ENCODE peak calls at places on chromosome 5, in ten cellular contexts. One of them, this sample, is unnamed.

GRCh38 chr5:41087461-41087860 is 16.3 kb upstream of the MROH2B start:
- DNase-seq in progenitor cell of endocrine pancreas: no peak
- DNase-seq in heart left ventricle: no peak
- DNase-seq in psoas muscle: no peak
- DNase-seq in lower lobe of right lung: no peak
- DNase-seq in OCI-LY7: no peak
- DNase-seq in A549: no peak
- DNase-seq in tibial nerve: no peak
- DNase-seq in heart right ventricle: no peak
- DNase-seq in GM13976: no peak
- DNase-seq in this sample: no peak

GRCh38 chr5:54844905-54845566 is 140.4 kb downstream of the ESM1 start:
- DNase-seq in progenitor cell of endocrine pancreas: no peak
- DNase-seq in A549: peak; percentile 35
- DNase-seq in lower lobe of right lung: no peak
- DNase-seq in heart right ventricle: no peak
- DNase-seq in tibial nerve: no peak
- DNase-seq in OCI-LY7: peak; percentile 70
- DNase-seq in heart left ventricle: no peak
- DNase-seq in psoas muscle: no peak
- DNase-seq in GM13976: no peak
- DNase-seq in this sample: peak; percentile 47

GRCh38 chr5:138241688-138242547 is 28.8 kb upstream of the CDC23 start:
- DNase-seq in lower lobe of right lung: peak; percentile 47
- DNase-seq in tibial nerve: peak; percentile 9
- DNase-seq in psoas muscle: peak; percentile 22
- DNase-seq in GM13976: peak; percentile 49
- DNase-seq in OCI-LY7: no peak
- DNase-seq in heart left ventricle: peak; percentile 29
- DNase-seq in A549: no peak
- DNase-seq in heart right ventricle: peak; percentile 10
- DNase-seq in progenitor cell of endocrine pancreas: peak; percentile 34
- DNase-seq in this sample: no peak

GRCh38 chr5:65151632-65152031 is 330.1 kb downstream of the ADAMTS6 start:
- DNase-seq in OCI-LY7: no peak
- DNase-seq in lower lobe of right lung: no peak
- DNase-seq in GM13976: no peak
- DNase-seq in tibial nerve: peak; percentile 20
- DNase-seq in heart left ventricle: no peak
- DNase-seq in A549: peak; percentile 23
- DNase-seq in progenitor cell of endocrine pancreas: no peak
- DNase-seq in heart right ventricle: no peak
- DNase-seq in psoas muscle: no peak
- DNase-seq in this sample: no peak

GRCh38 chr5:176608937-176609723 is 826 bp downstream of the GPRIN1 start:
- DNase-seq in heart right ventricle: no peak
- DNase-seq in lower lobe of right lung: no peak
- DNase-seq in A549: no peak
- DNase-seq in progenitor cell of endocrine pancreas: no peak
- DNase-seq in psoas muscle: no peak
- DNase-seq in OCI-LY7: peak; percentile 43
- DNase-seq in heart left ventricle: no peak
- DNase-seq in tibial nerve: no peak
- DNase-seq in GM13976: no peak
- DNase-seq in this sample: no peak

GRCh38 chr5:96997265-96997859 is 61.5 kb downstream of the LNPEP start:
- DNase-seq in A549: peak; percentile 64
- DNase-seq in progenitor cell of endocrine pancreas: no peak
- DNase-seq in heart left ventricle: no peak
- DNase-seq in GM13976: peak; percentile 25
- DNase-seq in tibial nerve: peak; percentile 16
- DNase-seq in heart right ventricle: peak; percentile 13
- DNase-seq in psoas muscle: no peak
- DNase-seq in lower lobe of right lung: no peak
- DNase-seq in OCI-LY7: peak; percentile 70
- DNase-seq in this sample: peak; percentile 50

GRCh38 chr5:175718401-175719108 is 60.7 kb downstream of the HRH2 start:
- DNase-seq in A549: peak; percentile 42
- DNase-seq in progenitor cell of endocrine pancreas: no peak
- DNase-seq in heart right ventricle: peak; percentile 40
- DNase-seq in heart left ventricle: peak; percentile 49
- DNase-seq in GM13976: no peak
- DNase-seq in OCI-LY7: peak; percentile 27
- DNase-seq in psoas muscle: peak; percentile 49
- DNase-seq in lower lobe of right lung: peak; percentile 75
- DNase-seq in tibial nerve: peak; percentile 48
- DNase-seq in this sample: peak; percentile 55

GRCh38 chr5:136053336-136054121 is 24.7 kb downstream of the TGFBI start:
- DNase-seq in progenitor cell of endocrine pancreas: no peak
- DNase-seq in OCI-LY7: no peak
- DNase-seq in lower lobe of right lung: no peak
- DNase-seq in A549: peak; percentile 95
- DNase-seq in psoas muscle: peak; percentile 60
- DNase-seq in heart left ventricle: no peak
- DNase-seq in tibial nerve: peak; percentile 44
- DNase-seq in GM13976: no peak
- DNase-seq in heart right ventricle: no peak
- DNase-seq in this sample: peak; percentile 98

GRCh38 chr5:112848116-112848811 is 12.8 kb upstream of the SRP19 start:
- DNase-seq in OCI-LY7: peak; percentile 79
- DNase-seq in lower lobe of right lung: no peak
- DNase-seq in GM13976: peak; percentile 51
- DNase-seq in progenitor cell of endocrine pancreas: no peak
- DNase-seq in psoas muscle: no peak
- DNase-seq in A549: peak; percentile 71
- DNase-seq in heart left ventricle: no peak
- DNase-seq in tibial nerve: peak; percentile 15
- DNase-seq in heart right ventricle: peak; percentile 8
- DNase-seq in this sample: peak; percentile 80

GRCh38 chr5:56668996-56669395 is 146.4 kb upstream of the MAP3K1 start:
- DNase-seq in A549: no peak
- DNase-seq in heart right ventricle: no peak
- DNase-seq in lower lobe of right lung: no peak
- DNase-seq in heart left ventricle: no peak
- DNase-seq in GM13976: no peak
- DNase-seq in tibial nerve: no peak
- DNase-seq in progenitor cell of endocrine pancreas: no peak
- DNase-seq in OCI-LY7: peak; percentile 27
- DNase-seq in psoas muscle: no peak
- DNase-seq in this sample: no peak

GRCh38 chr5:112063191-112063590 is 306.2 kb upstream of the NREP start:
- DNase-seq in GM13976: no peak
- DNase-seq in heart left ventricle: no peak
- DNase-seq in lower lobe of right lung: no peak
- DNase-seq in A549: no peak
- DNase-seq in heart right ventricle: no peak
- DNase-seq in tibial nerve: no peak
- DNase-seq in psoas muscle: no peak
- DNase-seq in OCI-LY7: no peak
- DNase-seq in progenitor cell of endocrine pancreas: no peak
- DNase-seq in this sample: no peak

GRCh38 chr5:76283670-76284069 is 119.4 kb upstream of the IQGAP2 start:
- DNase-seq in heart left ventricle: no peak
- DNase-seq in progenitor cell of endocrine pancreas: no peak
- DNase-seq in psoas muscle: no peak
- DNase-seq in A549: no peak
- DNase-seq in tibial nerve: no peak
- DNase-seq in OCI-LY7: no peak
- DNase-seq in heart right ventricle: no peak
- DNase-seq in GM13976: no peak
- DNase-seq in lower lobe of right lung: no peak
- DNase-seq in this sample: peak; percentile 66

GRCh38 chr5:8686707-8687106 is 817.8 kb downstream of the MTRR start:
- DNase-seq in lower lobe of right lung: no peak
- DNase-seq in heart left ventricle: no peak
- DNase-seq in OCI-LY7: no peak
- DNase-seq in A549: no peak
- DNase-seq in tibial nerve: no peak
- DNase-seq in GM13976: no peak
- DNase-seq in heart right ventricle: no peak
- DNase-seq in progenitor cell of endocrine pancreas: no peak
- DNase-seq in psoas muscle: no peak
- DNase-seq in this sample: no peak

GRCh38 chr5:137486707-137487106 is 12.4 kb downstream of the SPOCK1 start:
- DNase-seq in GM13976: no peak
- DNase-seq in heart right ventricle: no peak
- DNase-seq in lower lobe of right lung: no peak
- DNase-seq in progenitor cell of endocrine pancreas: no peak
- DNase-seq in OCI-LY7: no peak
- DNase-seq in tibial nerve: no peak
- DNase-seq in heart left ventricle: no peak
- DNase-seq in A549: peak; percentile 30
- DNase-seq in psoas muscle: peak; percentile 53
- DNase-seq in this sample: peak; percentile 37

GRCh38 chr5:147101654-147102053 is 133.2 kb upstream of the STK32A start:
- DNase-seq in heart right ventricle: no peak
- DNase-seq in GM13976: no peak
- DNase-seq in psoas muscle: no peak
- DNase-seq in OCI-LY7: no peak
- DNase-seq in tibial nerve: no peak
- DNase-seq in progenitor cell of endocrine pancreas: no peak
- DNase-seq in lower lobe of right lung: no peak
- DNase-seq in A549: no peak
- DNase-seq in heart left ventricle: no peak
- DNase-seq in this sample: peak; percentile 39

GRCh38 chr5:147095740-147096139 is 139.1 kb upstream of the STK32A start:
- DNase-seq in GM13976: no peak
- DNase-seq in progenitor cell of endocrine pancreas: no peak
- DNase-seq in lower lobe of right lung: no peak
- DNase-seq in psoas muscle: no peak
- DNase-seq in heart right ventricle: no peak
- DNase-seq in OCI-LY7: no peak
- DNase-seq in A549: no peak
- DNase-seq in tibial nerve: no peak
- DNase-seq in heart left ventricle: no peak
- DNase-seq in this sample: no peak

GRCh38 chr5:147093138-147093537 is 141.7 kb upstream of the STK32A start:
- DNase-seq in GM13976: no peak
- DNase-seq in progenitor cell of endocrine pancreas: no peak
- DNase-seq in heart left ventricle: no peak
- DNase-seq in A549: no peak
- DNase-seq in heart right ventricle: no peak
- DNase-seq in psoas muscle: no peak
- DNase-seq in tibial nerve: no peak
- DNase-seq in lower lobe of right lung: no peak
- DNase-seq in OCI-LY7: no peak
- DNase-seq in this sample: peak; percentile 88

GRCh38 chr5:147098233-147098790 is 136.5 kb upstream of the STK32A start:
- DNase-seq in heart left ventricle: peak; percentile 18
- DNase-seq in heart right ventricle: peak; percentile 41
- DNase-seq in A549: peak; percentile 37
- DNase-seq in lower lobe of right lung: no peak
- DNase-seq in psoas muscle: no peak
- DNase-seq in GM13976: peak; percentile 15
- DNase-seq in tibial nerve: peak; percentile 31
- DNase-seq in progenitor cell of endocrine pancreas: no peak
- DNase-seq in OCI-LY7: peak; percentile 40
- DNase-seq in this sample: peak; percentile 69
- TF ChIP-seq CTCF in heart left ventricle: peak; percentile 32
- TF ChIP-seq CTCF in heart right ventricle: peak; percentile 46
- TF ChIP-seq CTCF in A549: no peak
- TF ChIP-seq CTCF in lower lobe of right lung: peak; percentile 44
- TF ChIP-seq CTCF in psoas muscle: peak; percentile 33
- TF ChIP-seq CTCF in GM13976: peak; percentile 8
- TF ChIP-seq CTCF in tibial nerve: peak; percentile 18
- TF ChIP-seq CTCF in progenitor cell of endocrine pancreas: peak; percentile 62
- TF ChIP-seq CTCF in OCI-LY7: peak; percentile 78
- TF ChIP-seq CTCF in this sample: peak; percentile 61

GRCh38 chr5:109468737-109469420 is 59.1 kb upstream of the PJA2 start:
- DNase-seq in lower lobe of right lung: peak; percentile 96
- DNase-seq in GM13976: peak; percentile 65
- DNase-seq in heart right ventricle: peak; percentile 98
- DNase-seq in progenitor cell of endocrine pancreas: peak; percentile 47
- DNase-seq in heart left ventricle: peak; percentile 97
- DNase-seq in A549: peak; percentile 88
- DNase-seq in psoas muscle: peak; percentile 92
- DNase-seq in tibial nerve: peak; percentile 99
- DNase-seq in OCI-LY7: peak; percentile 91
- DNase-seq in this sample: peak; percentile 96
- TF ChIP-seq CTCF in lower lobe of right lung: peak; percentile 78
- TF ChIP-seq CTCF in GM13976: peak; percentile 61
- TF ChIP-seq CTCF in heart right ventricle: peak; percentile 77
- TF ChIP-seq CTCF in progenitor cell of endocrine pancreas: peak; percentile 66
- TF ChIP-seq CTCF in heart left ventricle: peak; percentile 82
- TF ChIP-seq CTCF in A549: peak; percentile 79
- TF ChIP-seq CTCF in psoas muscle: peak; percentile 82
- TF ChIP-seq CTCF in tibial nerve: peak; percentile 76
- TF ChIP-seq CTCF in OCI-LY7: peak; percentile 88
- TF ChIP-seq CTCF in this sample: peak; percentile 63

GRCh38 chr5:13511442-13511841 is 433.0 kb downstream of the DNAH5 start:
- DNase-seq in tibial nerve: no peak
- DNase-seq in heart left ventricle: no peak
- DNase-seq in psoas muscle: no peak
- DNase-seq in GM13976: no peak
- DNase-seq in progenitor cell of endocrine pancreas: no peak
- DNase-seq in lower lobe of right lung: no peak
- DNase-seq in heart right ventricle: no peak
- DNase-seq in OCI-LY7: no peak
- DNase-seq in A549: no peak
- DNase-seq in this sample: no peak
- TF ChIP-seq CTCF in tibial nerve: no peak
- TF ChIP-seq CTCF in heart left ventricle: no peak
- TF ChIP-seq CTCF in psoas muscle: no peak
- TF ChIP-seq CTCF in GM13976: no peak
- TF ChIP-seq CTCF in progenitor cell of endocrine pancreas: no peak
- TF ChIP-seq CTCF in lower lobe of right lung: no peak
- TF ChIP-seq CTCF in heart right ventricle: no peak
- TF ChIP-seq CTCF in OCI-LY7: no peak
- TF ChIP-seq CTCF in A549: no peak
- TF ChIP-seq CTCF in this sample: no peak

DNA sequence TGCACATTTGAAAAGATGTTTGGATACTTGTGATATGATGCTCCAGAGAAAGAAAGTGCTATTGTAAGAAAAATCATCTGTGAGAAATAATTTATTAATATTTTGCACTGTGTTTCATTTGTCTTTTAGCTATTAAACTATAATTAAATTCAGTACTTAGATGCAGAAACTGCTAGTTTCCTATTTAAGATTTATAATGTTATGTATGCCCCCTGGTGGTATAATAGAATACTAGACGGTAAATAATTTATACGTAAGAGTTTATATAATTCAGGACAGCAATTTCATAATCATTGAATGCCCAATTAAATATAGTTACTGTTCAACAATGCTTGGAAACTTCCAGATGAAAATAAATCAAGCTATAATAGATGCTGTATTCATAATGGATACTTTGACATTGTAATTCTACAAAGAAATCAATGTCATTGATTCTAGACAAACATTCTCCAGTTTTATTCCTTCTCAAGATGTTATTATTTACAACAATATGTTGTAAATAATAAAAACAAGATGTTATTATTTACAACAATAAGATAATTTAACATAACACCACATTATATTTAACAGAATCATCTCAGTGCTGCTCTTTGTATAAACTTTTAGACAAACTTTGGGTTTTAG is 101.0 kb downstream of the TMEM232 start:
- DNase-seq in progenitor cell of endocrine pancreas: no peak
- DNase-seq in lower lobe of right lung: no peak
- DNase-seq in heart right ventricle: no peak
- DNase-seq in psoas muscle: no peak
- DNase-seq in heart left ventricle: no peak
- DNase-seq in A549: peak; percentile 20
- DNase-seq in OCI-LY7: peak; percentile 56
- DNase-seq in tibial nerve: no peak
- DNase-seq in GM13976: peak; percentile 4
- DNase-seq in this sample: peak; percentile 36
- TF ChIP-seq CTCF in progenitor cell of endocrine pancreas: peak; percentile 72
- TF ChIP-seq CTCF in lower lobe of right lung: peak; percentile 45
- TF ChIP-seq CTCF in heart right ventricle: peak; percentile 55
- TF ChIP-seq CTCF in psoas muscle: peak; percentile 58
- TF ChIP-seq CTCF in heart left ventricle: peak; percentile 50
- TF ChIP-seq CTCF in A549: no peak
- TF ChIP-seq CTCF in OCI-LY7: peak; percentile 86
- TF ChIP-seq CTCF in tibial nerve: no peak
- TF ChIP-seq CTCF in GM13976: peak; percentile 14
- TF ChIP-seq CTCF in this sample: no peak

This sample was measured in MCF 10A.